ENCODE peak calls at places on chromosomes 4 and X, in nine cellular contexts. P is fibroblast of lung; B is right atrium auricular region; N is substantia nigra; L is AG04450; J is Peyer's patch; K is CD8-positive, alpha-beta memory T cell; E is aorta; C is OCI-LY7. R is an unnamed sample.

GRCh38 chr4:186424745-186425144 is 130.6 kb downstream of the MTNR1A start:
- DNase-seq in E (no peak), P (no peak), N (no peak), B (no peak), K (no peak), C (no peak), L (no peak), J (no peak), R (no peak)

GRCh38 chrX:49919617-49920016 is 2.8 kb upstream of the CLCN5 start:
- DNase-seq in L (no peak), P (peak), J (peak), K (peak), C (peak), E (no peak), B (peak), N (no peak), R (peak)

GRCh38 chr4:127103723-127104122 is 529.0 kb upstream of the INTU start:
- DNase-seq in K (no peak), N (no peak), J (no peak), E (no peak), L (no peak), B (no peak), C (no peak), P (peak), R (no peak)

GRCh38 chrX:49610718-49611310 is 12.0 kb downstream of the GAGE1 start:
- DNase-seq in E (no peak), P (no peak), K (no peak), J (no peak), B (no peak), L (no peak), N (no peak), C (no peak), R (no peak)

GRCh38 chr4:80073362-80074008 is 456 bp upstream of the ANTXR2 start:
- DNase-seq in L (no peak), N (no peak), C (peak), P (no peak), B (no peak), E (no peak), K (no peak), J (peak), R (peak)

GRCh38 chrX:107713205-107714195 is 62.1 kb downstream of the TSC22D3 start:
- DNase-seq in B (no peak), E (no peak), K (peak), N (no peak), J (peak), P (peak), C (no peak), L (no peak), R (peak)

GRCh38 chrX:9899640-9900075 is 67.5 kb upstream of the CLDN34 start:
- DNase-seq in B (no peak), E (no peak), P (peak), N (peak), L (peak), K (no peak), J (no peak), C (no peak), R (no peak)

GRCh38 chr4:151226004-151226932 is 50.7 kb upstream of the PRSS48 start:
- DNase-seq in C (no peak), B (no peak), K (no peak), P (peak), J (no peak), L (peak), N (no peak), E (no peak), R (no peak)

GRCh38 chrX:9048801-9049200 is 14.9 kb upstream of the FAM9B start:
- DNase-seq in C (no peak), E (no peak), B (no peak), L (no peak), N (no peak), J (no peak), P (no peak), K (no peak), R (no peak)

GRCh38 chr4:158671915-158672806 is at the start of gene ETFDH:
- DNase-seq in L (peak), J (peak), B (peak), N (peak), K (peak), P (peak), C (peak), E (peak), R (peak)

GRCh38 chr4:23382880-23383279 is 507.0 kb downstream of the PPARGC1A start:
- DNase-seq in N (no peak), C (no peak), J (no peak), P (no peak), E (no peak), L (no peak), K (no peak), B (no peak), R (no peak)

GRCh38 chr4:48635310-48635709 is 144.8 kb downstream of the FRYL start:
- DNase-seq in J (no peak), E (no peak), N (no peak), P (peak), L (no peak), C (no peak), K (no peak), B (no peak), R (no peak)

GRCh38 chr4:150938417-150938816 is 76.7 kb downstream of the LRBA start:
- DNase-seq in J (no peak), L (no peak), E (no peak), C (no peak), B (no peak), K (no peak), P (no peak), N (no peak), R (no peak)

GRCh38 chr4:5200546-5200945 is 149.3 kb downstream of the STK32B start:
- DNase-seq in B (no peak), N (no peak), C (no peak), P (no peak), K (no peak), J (no peak), E (no peak), L (no peak), R (no peak)

GRCh38 chr4:185128272-185129119 is 14.6 kb upstream of the SLC25A4 start:
- DNase-seq in L (no peak), C (no peak), K (peak), J (no peak), B (no peak), E (peak), N (no peak), P (no peak), R (peak)

GRCh38 chr4:86223472-86223871 is 136.4 kb downstream of the MAPK10 start:
- DNase-seq in C (peak), N (no peak), L (peak), B (no peak), P (peak), E (no peak), J (no peak), K (no peak), R (no peak)

GRCh38 chrX:119391279-119391678 is 7.9 kb upstream of the SLC25A43 start:
- DNase-seq in B (no peak), K (no peak), P (peak), E (no peak), C (peak), L (no peak), N (no peak), J (peak), R (peak)

GRCh38 chr4:156312261-156312847 is 358.7 kb upstream of the CTSO start:
- DNase-seq in C (no peak), J (no peak), N (no peak), K (no peak), E (no peak), L (no peak), P (peak), B (no peak), R (no peak)

GRCh38 chrX:152904151-152905080 is 6.5 kb downstream of the ZNF185 start:
- DNase-seq in C (peak), B (no peak), L (no peak), E (peak), N (no peak), P (peak), K (peak), J (peak), R (peak)

GRCh38 chr4:78310056-78310731 is 241.4 kb upstream of the ANXA3 start:
- DNase-seq in L (no peak), C (no peak), B (no peak), N (no peak), E (no peak), P (no peak), K (no peak), J (no peak), R (no peak)

GRCh38 chr4:113572620-113573019 is 188.9 kb downstream of the CAMK2D start:
- DNase-seq in K (no peak), P (no peak), B (no peak), L (no peak), E (no peak), J (no peak), C (no peak), N (no peak), R (no peak)

GRCh38 chr4:205097-205756 is 80.9 kb downstream of the ZNF718 start:
- DNase-seq in E (no peak), P (no peak), L (no peak), N (no peak), K (no peak), J (no peak), C (no peak), B (no peak), R (no peak)

GRCh38 chr4:84856468-84856867 is 110.0 kb downstream of the WDFY3 start:
- DNase-seq in N (no peak), P (no peak), K (no peak), J (no peak), C (no peak), L (no peak), E (no peak), B (no peak), R (no peak)

GRCh38 chr4:182143822-182144620 is 99.2 kb upstream of the TENM3 start:
- DNase-seq in B (no peak), E (peak), P (peak), N (no peak), C (no peak), L (peak), J (peak), K (no peak), R (no peak)

GRCh38 chr4:77994194-77994721 is 62.9 kb upstream of the FRAS1 start:
- DNase-seq in B (no peak), J (no peak), K (no peak), C (peak), E (no peak), N (no peak), L (peak), P (peak), R (no peak)

GRCh38 chr4:101020956-101021355 is 326.4 kb downstream of the PPP3CA start:
- DNase-seq in E (no peak), P (peak), K (no peak), B (no peak), J (no peak), C (no peak), L (peak), N (no peak), R (no peak)

GRCh38 chrX:109614951-109615350 is 10.0 kb downstream of the KCNE5 start:
- DNase-seq in K (no peak), P (no peak), J (no peak), C (no peak), N (no peak), E (no peak), L (no peak), B (no peak), R (no peak)

GRCh38 chr4:142696334-142697122 is 149.6 kb downstream of the INPP4B start:
- DNase-seq in E (no peak), C (no peak), B (no peak), L (no peak), K (no peak), J (peak), N (no peak), P (no peak), R (peak)

GRCh38 chr4:125115941-125116340 is 198.8 kb upstream of the FAT4 start:
- DNase-seq in L (peak), C (no peak), E (no peak), K (no peak), N (no peak), P (peak), B (no peak), J (no peak), R (no peak)

GRCh38 chrX:10496345-10496965 is 123.9 kb downstream of the MID1 start:
- DNase-seq in L (peak), C (no peak), P (peak), J (no peak), N (no peak), E (no peak), B (no peak), K (no peak), R (no peak)

GRCh38 chr4:1061747-1062146 is 50.3 kb downstream of the FGFRL1 start:
- DNase-seq in B (no peak), J (peak), P (no peak), N (no peak), E (peak), L (no peak), C (no peak), K (no peak), R (no peak)

GRCh38 chrX:151543706-151544105 is 19.8 kb upstream of the PASD1 start:
- DNase-seq in J (no peak), E (no peak), P (no peak), N (no peak), K (no peak), B (no peak), C (no peak), L (no peak), R (no peak)

GRCh38 chr4:148881860-148882643 is 439.8 kb upstream of the NR3C2 start:
- DNase-seq in K (no peak), P (no peak), B (no peak), N (no peak), L (no peak), J (no peak), C (no peak), E (no peak), R (no peak)

GRCh38 chrX:102651242-102651967 is at the start of gene GPRASP1:
- DNase-seq in E (peak), P (peak), N (peak), C (no peak), B (peak), L (no peak), K (peak), J (peak), R (peak)

GRCh38 chrX:16712116-16712824 is at the start of gene CTPS2:
- DNase-seq in L (no peak), N (peak), E (peak), B (peak), C (peak), P (peak), K (peak), J (peak), R (peak)

GRCh38 chr4:78337621-78338020 is 213.9 kb upstream of the ANXA3 start:
- DNase-seq in E (no peak), C (no peak), P (no peak), K (no peak), J (no peak), L (no peak), B (no peak), N (no peak), R (no peak)

GRCh38 chr4:4854649-4855292 is 4.7 kb upstream of the MSX1 start:
- DNase-seq in B (no peak), E (no peak), K (no peak), J (no peak), N (no peak), C (no peak), P (no peak), L (no peak), R (no peak)

GRCh38 chrX:11741574-11741973 is 16.5 kb upstream of the MSL3 start:
- DNase-seq in J (no peak), C (no peak), E (no peak), P (no peak), K (no peak), N (no peak), L (no peak), B (no peak), R (no peak)

GRCh38 chrX:11750051-11750450 is 8.0 kb upstream of the MSL3 start:
- DNase-seq in E (no peak), N (no peak), C (no peak), B (no peak), J (no peak), L (no peak), P (no peak), K (no peak), R (no peak)

GRCh38 chrX:11740794-11741193 is 17.2 kb upstream of the MSL3 start:
- DNase-seq in P (no peak), C (no peak), E (no peak), J (no peak), N (no peak), K (no peak), L (no peak), B (no peak), R (no peak)

GRCh38 chrX:11750694-11751093 is 7.3 kb upstream of the MSL3 start:
- DNase-seq in C (no peak), P (no peak), J (no peak), K (no peak), E (no peak), L (no peak), N (no peak), B (no peak), R (no peak)

GRCh38 chrX:11745881-11746280 is 12.2 kb upstream of the MSL3 start:
- DNase-seq in K (no peak), P (no peak), B (no peak), J (no peak), L (no peak), E (no peak), N (no peak), C (no peak), R (no peak)
- H3K27ac ChIP-seq in K (no peak), P (no peak), B (no peak), J (no peak), L (no peak), E (no peak), N (no peak), C (no peak), R (no peak)

GRCh38 chr4:56959064-56959463 is 18.3 kb downstream of the NOA1 start:
- DNase-seq in B (no peak), K (no peak), L (no peak), N (no peak), P (peak), J (no peak), C (no peak), E (no peak), R (no peak)
- H3K27ac ChIP-seq in B (no peak), K (no peak), L (no peak), N (no peak), P (peak), J (no peak), C (no peak), E (no peak), R (no peak)

GRCh38 chrX:134676440-134676839 is 18.2 kb upstream of the PLAC1 start:
- DNase-seq in J (no peak), K (no peak), P (peak), B (no peak), L (no peak), E (no peak), C (no peak), N (no peak), R (no peak)
- H3K27ac ChIP-seq in J (no peak), K (no peak), P (peak), B (no peak), L (no peak), E (no peak), C (no peak), N (no peak), R (no peak)

DNA sequence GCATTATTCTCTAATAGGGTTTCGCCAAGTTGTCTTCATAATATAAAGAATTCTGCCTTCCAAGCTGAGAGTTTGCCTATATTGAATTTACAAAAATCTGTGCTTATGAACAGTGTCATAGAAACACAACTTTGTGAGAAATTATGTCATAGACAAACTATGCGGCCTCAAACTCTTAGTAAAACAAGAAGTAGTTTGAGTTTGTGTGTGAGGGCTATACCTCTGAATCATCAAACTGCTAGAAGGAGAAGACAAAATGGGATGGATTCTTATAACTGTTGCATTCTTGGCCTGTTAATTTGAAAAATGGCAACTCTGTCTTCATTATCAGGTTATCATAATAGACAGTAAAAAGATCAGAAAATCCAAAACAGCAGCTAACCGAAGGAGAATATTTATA is 46.1 kb upstream of the NAP1L5 start:
- DNase-seq in K (no peak), L (peak), N (no peak), B (no peak), C (no peak), J (no peak), P (peak), E (no peak), R (no peak)
- H3K27ac ChIP-seq in K (no peak), L (no peak), N (no peak), B (no peak), C (no peak), J (no peak), P (peak), E (no peak), R (no peak)

DNA sequence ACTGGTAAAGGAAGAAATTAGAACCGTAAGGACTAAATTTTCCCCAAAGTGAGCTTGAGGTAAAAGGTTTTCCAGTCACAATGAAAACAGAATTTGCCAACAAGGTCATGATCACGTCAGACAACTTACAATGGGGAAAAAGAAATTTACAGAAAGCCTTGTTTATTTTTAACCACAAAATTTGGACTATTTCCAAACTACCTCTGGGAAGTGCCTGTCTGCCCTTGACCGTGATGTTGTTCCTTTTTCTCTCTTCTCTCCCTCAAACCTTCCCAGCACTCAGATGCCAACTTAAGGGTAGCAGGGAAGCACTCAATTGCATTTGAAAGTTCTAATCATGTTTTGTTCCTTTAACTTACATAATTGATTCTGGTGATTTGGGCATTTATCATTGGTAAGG is 32.5 kb downstream of the MEPE start:
- DNase-seq in K (no peak), B (no peak), N (no peak), L (no peak), P (no peak), C (no peak), J (no peak), E (no peak), R (no peak)
- H3K27ac ChIP-seq in K (no peak), B (no peak), N (no peak), L (no peak), P (no peak), C (no peak), J (no peak), E (no peak), R (no peak)

DNA sequence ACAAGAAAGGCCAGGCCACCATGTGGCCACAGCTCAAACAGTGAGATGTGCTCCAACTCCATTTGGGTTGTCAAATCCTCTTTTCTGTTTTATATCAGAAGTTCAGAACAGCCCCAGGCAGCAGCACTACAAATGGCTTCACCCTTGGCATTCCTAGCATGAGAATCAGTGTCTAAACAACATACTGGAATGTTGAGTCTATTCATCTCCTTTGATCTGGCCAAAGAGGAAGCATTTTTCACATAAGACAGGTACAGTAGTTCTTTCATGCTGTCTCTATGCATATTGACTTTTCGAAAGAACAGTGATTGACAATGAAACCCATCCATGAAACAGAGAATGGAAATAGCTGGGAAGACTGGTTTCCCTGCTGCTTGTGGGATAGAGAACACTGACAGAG is 289.5 kb downstream of the USP46 start:
- DNase-seq in L (no peak), E (no peak), C (no peak), P (no peak), J (no peak), B (no peak), K (no peak), N (no peak), R (no peak)
- H3K27ac ChIP-seq in L (no peak), E (no peak), C (no peak), P (no peak), J (no peak), B (no peak), K (no peak), N (no peak), R (no peak)

R was measured in CD4-positive, CD25-positive, alpha-beta regulatory T cell.